ENCODE peak calls at places on chromosomes 12 and 14, in four cellular contexts. One of them, this sample, is unnamed.

GRCh38 chr14:64671591-64671990 is 32.6 kb upstream of the PLEKHG3 start:
- DNase-seq in Panc1: peak
- DNase-seq in left colon: no peak
- DNase-seq in hippocampal formation: no peak
- DNase-seq in this sample: peak

GRCh38 chr14:70822706-70823185 is 13.4 kb upstream of the MAP3K9 start:
- DNase-seq in left colon: peak
- DNase-seq in Panc1: no peak
- DNase-seq in hippocampal formation: no peak
- DNase-seq in this sample: no peak

GRCh38 chr14:67166450-67166853 is 22.8 kb upstream of the GARIN2 start:
- DNase-seq in left colon: peak
- DNase-seq in hippocampal formation: peak
- DNase-seq in Panc1: peak
- DNase-seq in this sample: peak

GRCh38 chr14:52073251-52073650 is 4.4 kb upstream of the NID2 start:
- DNase-seq in left colon: no peak
- DNase-seq in Panc1: no peak
- DNase-seq in hippocampal formation: no peak
- DNase-seq in this sample: no peak

GRCh38 chr12:92002195-92002649 is 143.4 kb downstream of the BTG1 start:
- DNase-seq in left colon: no peak
- DNase-seq in Panc1: no peak
- DNase-seq in hippocampal formation: no peak
- DNase-seq in this sample: no peak

GRCh38 chr14:71583246-71583645 is 349.0 kb upstream of the RGS6 start:
- DNase-seq in Panc1: no peak
- DNase-seq in hippocampal formation: no peak
- DNase-seq in left colon: no peak
- DNase-seq in this sample: no peak

GRCh38 chr12:109739747-109740693 is 26.4 kb downstream of the FAM222A start:
- DNase-seq in left colon: peak
- DNase-seq in hippocampal formation: no peak
- DNase-seq in Panc1: no peak
- DNase-seq in this sample: peak

GRCh38 chr12:24970177-24970576 is 21.3 kb upstream of the BCAT1 start:
- DNase-seq in Panc1: no peak
- DNase-seq in left colon: no peak
- DNase-seq in hippocampal formation: no peak
- DNase-seq in this sample: no peak

GRCh38 chr12:89524201-89525001 is at the start of gene GALNT4:
- DNase-seq in left colon: peak
- DNase-seq in Panc1: peak
- DNase-seq in hippocampal formation: peak
- DNase-seq in this sample: peak

GRCh38 chr12:27967551-27968054 is 4.9 kb downstream of the PTHLH start:
- DNase-seq in hippocampal formation: no peak
- DNase-seq in Panc1: no peak
- DNase-seq in left colon: no peak
- DNase-seq in this sample: no peak

GRCh38 chr14:70784886-70785285 is 24.4 kb downstream of the MAP3K9 start:
- DNase-seq in hippocampal formation: no peak
- DNase-seq in Panc1: no peak
- DNase-seq in left colon: no peak
- DNase-seq in this sample: no peak

GRCh38 chr12:114013601-114014345 is 47.6 kb upstream of the RBM19 start:
- DNase-seq in hippocampal formation: no peak
- DNase-seq in Panc1: no peak
- DNase-seq in left colon: no peak
- DNase-seq in this sample: peak

GRCh38 chr12:575948-576612 is 87.2 kb downstream of the NINJ2 start:
- DNase-seq in hippocampal formation: peak
- DNase-seq in Panc1: peak
- DNase-seq in left colon: peak
- DNase-seq in this sample: peak

GRCh38 chr12:30968211-30968610 is 41.7 kb downstream of the TSPAN11 start:
- DNase-seq in left colon: no peak
- DNase-seq in hippocampal formation: no peak
- DNase-seq in Panc1: no peak
- DNase-seq in this sample: no peak

GRCh38 chr12:49649892-49650291 is 26.5 kb downstream of the PRPF40B start:
- DNase-seq in Panc1: no peak
- DNase-seq in hippocampal formation: no peak
- DNase-seq in left colon: no peak
- DNase-seq in this sample: no peak

GRCh38 chr12:46358791-46359666 is 13.5 kb downstream of the SLC38A2 start:
- DNase-seq in left colon: no peak
- DNase-seq in hippocampal formation: no peak
- DNase-seq in Panc1: no peak
- DNase-seq in this sample: peak

GRCh38 chr12:99152337-99152736 is 495.2 kb upstream of the GARIN6 start:
- DNase-seq in hippocampal formation: no peak
- DNase-seq in left colon: no peak
- DNase-seq in Panc1: no peak
- DNase-seq in this sample: no peak

GRCh38 chr14:72387727-72388126 is 455.5 kb downstream of the RGS6 start:
- DNase-seq in hippocampal formation: no peak
- DNase-seq in Panc1: no peak
- DNase-seq in left colon: no peak
- DNase-seq in this sample: no peak

GRCh38 chr12:124648710-124649384 is 81.4 kb upstream of the NCOR2 start:
- DNase-seq in Panc1: no peak
- DNase-seq in left colon: no peak
- DNase-seq in hippocampal formation: no peak
- DNase-seq in this sample: no peak

GRCh38 chr12:91382081-91382543 is 199.5 kb upstream of the DCN start:
- DNase-seq in hippocampal formation: peak
- DNase-seq in left colon: peak
- DNase-seq in Panc1: peak
- DNase-seq in this sample: peak

GRCh38 chr14:88554458-88555286 is at the start of gene PTPN21:
- DNase-seq in left colon: peak
- DNase-seq in Panc1: no peak
- DNase-seq in hippocampal formation: peak
- DNase-seq in this sample: no peak

GRCh38 chr12:104452046-104452445 is 4.7 kb upstream of the CHST11 start:
- DNase-seq in hippocampal formation: no peak
- DNase-seq in left colon: no peak
- DNase-seq in Panc1: no peak
- DNase-seq in this sample: no peak

GRCh38 chr12:6652391-6652790 is 5.2 kb upstream of the ACRBP start:
- DNase-seq in hippocampal formation: no peak
- DNase-seq in left colon: no peak
- DNase-seq in Panc1: no peak
- DNase-seq in this sample: no peak

GRCh38 chr14:52043690-52044089 is 25.2 kb downstream of the NID2 start:
- DNase-seq in left colon: peak
- DNase-seq in hippocampal formation: no peak
- DNase-seq in Panc1: no peak
- DNase-seq in this sample: peak

GRCh38 chr14:52117433-52117832 is 48.6 kb upstream of the NID2 start:
- DNase-seq in left colon: no peak
- DNase-seq in Panc1: no peak
- DNase-seq in hippocampal formation: no peak
- DNase-seq in this sample: no peak

GRCh38 chr12:89695100-89695499 is 13.5 kb downstream of the ATP2B1 start:
- DNase-seq in hippocampal formation: no peak
- DNase-seq in left colon: no peak
- DNase-seq in Panc1: no peak
- DNase-seq in this sample: no peak

GRCh38 chr12:47014474-47014873 is 64.9 kb upstream of the PCED1B start:
- DNase-seq in hippocampal formation: no peak
- DNase-seq in Panc1: no peak
- DNase-seq in left colon: no peak
- DNase-seq in this sample: no peak